ENCODE peak calls at places on chromosomes 5 and 9, in eight cellular contexts. V, Q, X, G, H, D, R and N are unnamed samples. For H3K27me3, the result is how much of the 10 kb centered on the place peaks cover.

GRCh38 chr9:18424132-18424531 is 49.8 kb upstream of the ADAMTSL1 start:
- DNase-seq in D (no peak), G (no peak), H (no peak), X (no peak), V (no peak), Q (no peak), R (no peak), N (no peak)

GRCh38 chr9:19032411-19032810 is 598 bp downstream of the SAXO1 start:
- DNase-seq in G (no peak), D (no peak), H (no peak), R (no peak), Q (no peak), V (no peak), X (no peak), N (no peak)

GRCh38 chr9:123432331-123433236 is 76.6 kb downstream of the CRB2 start:
- DNase-seq in H (no peak), Q (no peak), R (no peak), D (no peak), G (no peak), X (no peak), V (no peak), N (no peak)

GRCh38 chr5:56447232-56447631 is 214.1 kb upstream of the ANKRD55 start:
- DNase-seq in G (no peak), Q (no peak), R (no peak), H (no peak), X (no peak), D (no peak), V (no peak), N (no peak)

GRCh38 chr9:22237497-22238363 is 208.9 kb upstream of the DMRTA1 start:
- DNase-seq in H (peak), V (no peak), R (no peak), D (no peak), G (peak), X (no peak), Q (no peak), N (no peak)

GRCh38 chr5:93340881-93341280 is 240.1 kb downstream of the NR2F1-AS1 start:
- DNase-seq in V (no peak), G (no peak), X (no peak), Q (no peak), D (no peak), H (no peak), R (no peak), N (no peak)

GRCh38 chr5:120207139-120207538 is 257.0 kb upstream of the PRR16 start:
- DNase-seq in G (no peak), V (no peak), Q (no peak), H (no peak), R (no peak), X (no peak), D (no peak), N (no peak)

GRCh38 chr5:127086583-127086982 is 13.3 kb upstream of the C5orf63 start:
- DNase-seq in H (no peak), G (no peak), V (no peak), X (no peak), Q (no peak), R (no peak), D (no peak), N (peak)

GRCh38 chr5:107393846-107394245 is 276.9 kb downstream of the EFNA5 start:
- DNase-seq in X (no peak), G (no peak), R (no peak), H (no peak), V (no peak), Q (no peak), D (no peak), N (no peak)

GRCh38 chr5:143721960-143722359 is 90.0 kb upstream of the HMHB1 start:
- DNase-seq in G (no peak), H (no peak), R (no peak), D (no peak), X (no peak), Q (no peak), V (no peak), N (no peak)

GRCh38 chr9:133517711-133518110 is 7.0 kb downstream of the MYMK start:
- DNase-seq in G (no peak), R (no peak), H (no peak), D (no peak), V (no peak), X (no peak), Q (no peak), N (no peak)

GRCh38 chr9:133515615-133516255 is 9.0 kb downstream of the MYMK start:
- DNase-seq in D (no peak), X (no peak), H (no peak), G (no peak), Q (no peak), V (no peak), R (no peak), N (no peak)

GRCh38 chr9:133515240-133515610 is 9.5 kb downstream of the MYMK start:
- DNase-seq in D (no peak), R (no peak), X (no peak), H (no peak), V (no peak), G (no peak), Q (no peak), N (no peak)

GRCh38 chr9:133516961-133517350 is 7.8 kb downstream of the MYMK start:
- DNase-seq in G (no peak), V (no peak), D (no peak), R (no peak), Q (no peak), X (no peak), H (no peak), N (no peak)

DNA sequence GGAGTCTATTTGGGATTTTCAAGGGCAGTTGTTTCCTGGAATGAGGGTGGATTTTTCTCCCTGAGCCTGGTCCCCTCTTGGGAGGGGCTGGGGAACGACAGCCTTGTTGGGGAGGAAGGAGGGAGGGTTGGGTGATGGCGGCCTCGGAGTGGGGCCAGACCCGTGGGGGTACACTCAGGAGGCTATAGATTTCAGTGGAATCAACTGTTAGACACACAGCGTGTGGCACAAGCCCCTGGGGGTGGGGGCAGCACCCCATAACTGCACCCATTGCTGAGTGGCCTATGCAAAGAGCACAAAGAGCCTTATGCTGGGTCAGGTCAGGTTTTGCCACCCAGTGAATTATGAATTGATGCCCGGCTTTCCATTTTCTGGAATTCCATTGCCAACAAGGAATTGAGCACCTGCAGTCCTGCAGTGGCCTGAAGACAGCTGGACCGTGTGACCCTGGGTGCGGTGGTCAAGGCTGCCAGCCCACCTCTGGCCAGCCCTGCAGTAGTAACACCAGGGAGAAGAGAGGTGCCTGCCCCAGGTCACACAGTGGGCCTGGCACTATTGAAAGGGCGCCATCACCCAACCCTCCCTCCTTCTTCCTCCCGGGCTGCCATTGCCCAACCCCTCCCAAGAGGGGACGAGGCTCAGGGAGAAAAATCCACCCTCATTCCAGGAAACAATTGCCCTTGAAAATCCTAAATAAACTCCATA is 8.4 kb downstream of the MYMK start:
- DNase-seq in H (no peak), R (no peak), Q (no peak), V (no peak), X (no peak), G (no peak), D (no peak), N (no peak)
- H3K27me3 ChIP-seq in H (under half), R (under half), Q (under half), V (under half), X (under half), G (under half), D (under half), N (under half)

GRCh38 chr5:54301215-54301614 is 9.2 kb downstream of the ARL15 start:
- DNase-seq in G (no peak), H (no peak), V (no peak), R (no peak), X (no peak), Q (no peak), D (no peak), N (no peak)
- H3K27me3 ChIP-seq in G (under half), H (under half), V (under half), R (under half), X (under half), Q (under half), D (under half), N (under half)

DNA sequence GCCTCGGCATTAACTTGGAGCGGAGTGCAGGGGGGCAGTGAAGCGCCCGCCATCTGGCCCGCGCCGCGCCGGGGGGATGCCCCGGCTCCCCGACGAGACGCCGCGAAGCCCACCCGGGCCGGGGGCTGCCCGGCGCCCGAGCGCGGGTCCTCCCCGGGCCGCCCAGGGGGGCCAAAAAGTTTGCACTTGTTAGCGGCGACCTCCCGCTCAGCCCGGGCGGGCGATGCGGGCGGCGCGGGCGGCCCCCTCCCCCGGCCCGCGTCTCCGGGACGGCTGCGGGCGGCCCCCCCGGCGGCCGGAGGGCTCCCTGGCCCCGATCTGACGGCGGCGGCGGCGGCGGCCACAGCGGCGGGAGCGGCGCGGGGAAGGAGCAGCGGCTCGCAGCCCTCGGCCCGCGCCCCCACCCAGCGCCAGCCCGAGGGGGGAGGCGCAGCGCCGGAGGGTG is at the start of gene NTNG2:
- DNase-seq in Q (no peak), R (no peak), G (no peak), D (no peak), V (no peak), X (no peak), H (no peak), N (no peak)
- H3K27me3 ChIP-seq in Q (under half), R (half or more), G (under half), D (under half), V (under half), X (under half), H (under half), N (under half)

GRCh38 chr5:2740051-2740848 is 11.2 kb downstream of the IRX2 start:
- DNase-seq in Q (no peak), R (peak), D (no peak), H (no peak), X (no peak), V (no peak), G (peak), N (no peak)
- H3K27me3 ChIP-seq in Q (under half), R (half or more), D (under half), H (under half), X (under half), V (half or more), G (half or more), N (half or more)

DNA sequence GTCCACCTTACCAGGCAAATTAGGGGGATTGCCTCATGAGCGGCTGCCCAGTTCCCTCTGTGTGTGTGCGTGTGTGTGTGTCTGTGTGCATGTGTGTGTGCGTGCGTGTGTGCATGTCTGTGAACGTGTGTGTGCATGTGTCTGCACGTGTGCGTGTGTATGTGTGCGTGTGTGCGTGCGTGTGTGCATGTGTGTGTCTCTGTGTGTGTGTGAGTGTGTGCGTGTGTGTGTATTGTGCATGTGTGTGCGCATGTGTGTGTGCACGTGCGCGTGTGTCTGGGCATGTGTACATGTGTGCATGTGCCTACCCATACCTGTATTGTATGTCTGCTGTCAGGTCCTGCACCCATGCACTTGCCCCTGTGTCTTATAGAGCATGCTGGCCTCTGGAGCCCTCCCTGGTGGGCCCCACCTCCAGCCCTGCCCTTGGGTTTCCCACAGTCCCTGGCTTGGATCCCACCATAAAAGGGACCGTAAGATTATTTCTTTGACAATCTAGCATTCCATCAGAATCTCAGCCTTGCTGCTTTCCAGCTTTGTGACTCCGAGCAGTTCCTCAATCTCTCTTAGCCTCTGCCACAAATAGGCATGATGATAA is 9.3 kb downstream of the PSD2 start:
- DNase-seq in X (no peak), G (no peak), D (no peak), R (no peak), V (no peak), Q (no peak), H (no peak), N (no peak)
- H3K27me3 ChIP-seq in X (under half), G (under half), D (under half), R (under half), V (under half), Q (under half), H (under half), N (under half)

GRCh38 chr5:169280696-169281095 is 20.2 kb downstream of the SLIT3 start:
- DNase-seq in H (no peak), G (no peak), X (no peak), V (no peak), D (no peak), Q (no peak), R (no peak), N (no peak)

GRCh38 chr5:169283887-169284286 is 17.1 kb downstream of the SLIT3 start:
- DNase-seq in V (no peak), D (no peak), R (no peak), G (no peak), Q (no peak), H (no peak), X (no peak), N (no peak)

GRCh38 chr5:169281625-169282024 is 19.3 kb downstream of the SLIT3 start:
- DNase-seq in D (no peak), Q (no peak), G (no peak), H (no peak), R (no peak), V (no peak), X (no peak), N (no peak)

GRCh38 chr5:169279125-169279524 is 21.8 kb downstream of the SLIT3 start:
- DNase-seq in H (no peak), Q (no peak), R (no peak), V (no peak), D (no peak), G (no peak), X (no peak), N (no peak)

DNA sequence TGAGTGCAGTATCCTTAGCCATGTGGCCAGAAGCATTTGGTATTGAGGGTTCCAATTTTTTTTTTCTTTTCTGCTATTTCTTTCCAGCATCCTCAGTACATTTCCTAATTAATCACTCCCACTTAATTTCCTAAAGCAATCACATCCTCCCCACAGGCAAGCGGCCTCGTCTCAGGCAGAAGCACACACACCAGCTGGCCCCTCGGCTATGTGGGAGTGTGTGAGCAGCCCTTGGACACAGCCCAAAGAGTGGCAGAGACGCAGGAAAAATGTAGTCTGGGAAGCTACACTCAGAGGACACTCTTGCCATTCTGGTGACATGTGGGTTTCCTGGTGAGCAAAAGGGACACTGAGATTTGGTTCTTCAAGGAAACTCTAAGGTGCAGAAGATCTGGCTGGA is 20.7 kb downstream of the SLIT3 start:
- DNase-seq in Q (no peak), R (no peak), H (no peak), V (no peak), D (no peak), X (no peak), G (no peak), N (no peak)
- H3K27me3 ChIP-seq in Q (under half), R (under half), H (under half), V (under half), D (under half), X (under half), G (under half), N (under half)

DNA sequence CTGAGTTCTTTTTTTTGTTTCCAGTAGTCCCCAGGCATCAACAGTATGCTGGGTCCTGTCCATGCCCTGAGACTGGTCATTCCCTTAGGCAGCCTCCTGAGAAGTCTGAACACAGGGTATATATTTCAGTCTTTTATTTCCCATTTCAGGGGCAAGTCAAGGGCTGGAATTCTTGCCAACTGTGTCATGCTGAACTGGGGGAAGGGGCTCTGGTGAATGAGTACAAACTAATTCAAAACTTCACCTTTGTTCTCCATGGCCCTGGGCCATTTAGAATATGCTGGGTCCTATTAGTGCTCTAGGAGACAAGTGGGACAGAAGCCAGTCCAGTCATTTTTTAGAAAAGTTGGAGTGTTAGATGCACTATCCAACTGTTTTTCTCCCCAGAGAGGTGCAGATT is 170.3 kb downstream of the TMC1 start:
- DNase-seq in H (no peak), X (no peak), R (no peak), G (no peak), V (no peak), D (no peak), Q (no peak), N (no peak)
- H3K27me3 ChIP-seq in H (under half), X (under half), R (under half), G (under half), V (under half), D (under half), Q (under half), N (under half)

GRCh38 chr9:132538071-132538470 is 44.3 kb upstream of the BARHL1 start:
- DNase-seq in V (no peak), R (no peak), Q (no peak), G (no peak), D (no peak), H (no peak), X (no peak), N (no peak)
- H3K27me3 ChIP-seq in V (under half), R (under half), Q (under half), G (under half), D (under half), H (under half), X (under half), N (under half)

GRCh38 chr5:50966986-50967385 is 300.5 kb downstream of the PARP8 start:
- DNase-seq in X (peak), D (no peak), G (no peak), Q (no peak), R (peak), H (no peak), V (no peak), N (no peak)
- H3K27me3 ChIP-seq in X (under half), D (under half), G (under half), Q (half or more), R (half or more), H (half or more), V (half or more), N (under half)

GRCh38 chr9:134683714-134684374 is 42.2 kb downstream of the COL5A1 start:
- DNase-seq in G (no peak), R (no peak), V (no peak), D (peak), X (no peak), Q (no peak), H (no peak), N (no peak)
- H3K27me3 ChIP-seq in G (under half), R (under half), V (under half), D (under half), X (under half), Q (under half), H (under half), N (under half)